ENCODE peak calls at places on chromosomes 2 and 18, in seven cellular contexts. I is HCT116, S is GM23338, W is SK-N-SH, A is GM23248, N is PC-3, U is hepatocyte. D is an unnamed sample.
A peak's percentile ranks its signal among the peaks of the same experiment; 100 is the strongest.

GRCh38 chr2:28389399-28390240 is 3.0 kb upstream of the FOSL2 start:
- DNase-seq in A (no peak), N (no peak), I (no peak), S (peak; percentile 47), U (no peak), W (peak; percentile 89), D (no peak)

GRCh38 chr2:176582990-176583481 is 313.8 kb downstream of the MTX2 start:
- DNase-seq in A (peak; percentile 97), N (peak; percentile 97), U (peak; percentile 60), W (no peak), S (no peak), I (peak; percentile 65), D (no peak)

GRCh38 chr2:149082781-149083180 is 44.3 kb downstream of the LYPD6B start:
- DNase-seq in S (peak; percentile 27), U (no peak), W (peak; percentile 22), N (no peak), A (no peak), I (no peak), D (no peak)

GRCh38 chr2:218995561-218995960 is 2.3 kb upstream of the CRYBA2 start:
- DNase-seq in A (no peak), N (no peak), S (no peak), W (no peak), I (no peak), U (no peak), D (no peak)

GRCh38 chr2:186887107-186888090 is 38.4 kb upstream of the ZSWIM2 start:
- DNase-seq in W (no peak), S (no peak), U (peak; percentile 13), N (no peak), A (peak; percentile 38), I (no peak), D (no peak)

GRCh38 chr18:61766266-61766884 is 126.4 kb downstream of the RNF152 start:
- DNase-seq in W (no peak), U (no peak), S (no peak), A (no peak), N (no peak), I (no peak), D (no peak)

GRCh38 chr2:74045454-74045853 is 60.7 kb downstream of the TET3 start:
- DNase-seq in S (no peak), W (no peak), U (no peak), I (no peak), A (peak; percentile 43), N (no peak), D (no peak)

GRCh38 chr2:163527381-163527780 is 208.4 kb downstream of the FIGN start:
- DNase-seq in I (no peak), N (no peak), W (no peak), S (no peak), A (no peak), U (no peak), D (no peak)

GRCh38 chr2:121483021-121483420 is 47.7 kb upstream of the RNU4ATAC start:
- DNase-seq in S (no peak), N (no peak), U (no peak), I (no peak), W (no peak), A (peak; percentile 75), D (no peak)

GRCh38 chr2:71896385-71897144 is 251.1 kb downstream of the CYP26B1 start:
- DNase-seq in U (no peak), W (no peak), A (no peak), I (no peak), N (no peak), S (no peak), D (no peak)

GRCh38 chr2:5546176-5546575 is 146.0 kb upstream of the SOX11 start:
- DNase-seq in U (no peak), I (no peak), A (no peak), S (no peak), W (no peak), N (peak; percentile 15), D (no peak)

GRCh38 chr2:201057089-201057499 is 14.4 kb downstream of the HYCC2 start:
- DNase-seq in U (peak; percentile 46), W (peak; percentile 44), A (peak; percentile 28), S (no peak), I (no peak), N (no peak), D (no peak)

GRCh38 chr2:38498039-38498438 is 104.7 kb downstream of the HNRNPLL start:
- DNase-seq in U (no peak), N (no peak), I (no peak), A (no peak), W (no peak), S (no peak), D (peak; percentile 95)

GRCh38 chr18:21672868-21673267 is 31.7 kb downstream of the ABHD3 start:
- DNase-seq in A (peak; percentile 32), N (peak; percentile 87), U (peak; percentile 83), I (peak; percentile 93), W (peak; percentile 36), S (no peak), D (no peak)

GRCh38 chr18:5556317-5556974 is 12.6 kb upstream of the EPB41L3 start:
- DNase-seq in W (no peak), I (no peak), S (no peak), U (no peak), N (no peak), A (peak; percentile 87), D (no peak)
- H3K4me3 ChIP-seq in W (no peak overlapping the region), I (no peak overlapping the region), S (no peak overlapping the region), U (no peak overlapping the region), N (no peak overlapping the region), A (peak overlapping the region; percentile 54), D (no peak overlapping the region)

DNA sequence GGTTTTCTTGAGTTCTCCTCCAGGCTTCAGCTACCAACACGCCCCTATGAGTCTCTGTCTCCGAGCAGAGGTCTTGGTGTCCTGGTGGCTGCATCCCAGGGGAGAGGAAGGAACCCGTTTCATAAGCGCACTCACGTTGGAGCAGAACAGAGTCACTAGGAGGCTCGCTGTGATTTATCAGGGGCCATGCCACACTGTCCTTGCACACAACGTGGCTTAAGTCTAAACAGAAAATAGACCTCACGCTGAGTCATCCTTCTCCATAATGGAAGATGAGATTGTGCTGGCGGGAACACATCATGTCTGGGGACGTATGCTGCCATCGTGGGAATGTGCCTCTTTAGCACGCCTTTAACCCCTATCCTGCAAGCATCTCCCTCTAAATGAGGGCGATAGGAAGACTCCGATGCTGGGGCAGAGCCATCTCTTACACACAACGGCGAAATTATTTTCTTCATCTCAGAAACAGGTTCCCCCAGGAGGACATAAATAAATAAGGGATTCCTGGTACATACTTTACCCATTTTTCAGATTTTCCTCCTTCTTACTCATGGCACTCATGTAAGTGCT is 211.4 kb downstream of the KLHL29 start:
- DNase-seq in U (no peak), I (no peak), S (no peak), N (no peak), A (no peak), W (no peak), D (no peak)
- H3K27me3 ChIP-seq in U (no peaks in the 10 kb centered on the region), I (no peaks in the 10 kb centered on the region), S (no peaks in the 10 kb centered on the region), N (no peaks in the 10 kb centered on the region), A (no peaks in the 10 kb centered on the region), W (no peaks in the 10 kb centered on the region), D (no peaks in the 10 kb centered on the region)

GRCh38 chr2:1140389-1141003 is 189.8 kb downstream of the SNTG2 start:
- DNase-seq in N (peak; percentile 60), S (peak; percentile 78), A (peak; percentile 28), W (peak; percentile 90), U (peak; percentile 56), I (no peak), D (peak; percentile 80)
- H3K9me2 ChIP-seq in N (no peaks in the 10 kb centered on the region), S (no peaks in the 10 kb centered on the region), A (no peaks in the 10 kb centered on the region), W (no peaks in the 10 kb centered on the region), U (no peaks in the 10 kb centered on the region), I (no peaks in the 10 kb centered on the region), D (no peaks in the 10 kb centered on the region)

DNA sequence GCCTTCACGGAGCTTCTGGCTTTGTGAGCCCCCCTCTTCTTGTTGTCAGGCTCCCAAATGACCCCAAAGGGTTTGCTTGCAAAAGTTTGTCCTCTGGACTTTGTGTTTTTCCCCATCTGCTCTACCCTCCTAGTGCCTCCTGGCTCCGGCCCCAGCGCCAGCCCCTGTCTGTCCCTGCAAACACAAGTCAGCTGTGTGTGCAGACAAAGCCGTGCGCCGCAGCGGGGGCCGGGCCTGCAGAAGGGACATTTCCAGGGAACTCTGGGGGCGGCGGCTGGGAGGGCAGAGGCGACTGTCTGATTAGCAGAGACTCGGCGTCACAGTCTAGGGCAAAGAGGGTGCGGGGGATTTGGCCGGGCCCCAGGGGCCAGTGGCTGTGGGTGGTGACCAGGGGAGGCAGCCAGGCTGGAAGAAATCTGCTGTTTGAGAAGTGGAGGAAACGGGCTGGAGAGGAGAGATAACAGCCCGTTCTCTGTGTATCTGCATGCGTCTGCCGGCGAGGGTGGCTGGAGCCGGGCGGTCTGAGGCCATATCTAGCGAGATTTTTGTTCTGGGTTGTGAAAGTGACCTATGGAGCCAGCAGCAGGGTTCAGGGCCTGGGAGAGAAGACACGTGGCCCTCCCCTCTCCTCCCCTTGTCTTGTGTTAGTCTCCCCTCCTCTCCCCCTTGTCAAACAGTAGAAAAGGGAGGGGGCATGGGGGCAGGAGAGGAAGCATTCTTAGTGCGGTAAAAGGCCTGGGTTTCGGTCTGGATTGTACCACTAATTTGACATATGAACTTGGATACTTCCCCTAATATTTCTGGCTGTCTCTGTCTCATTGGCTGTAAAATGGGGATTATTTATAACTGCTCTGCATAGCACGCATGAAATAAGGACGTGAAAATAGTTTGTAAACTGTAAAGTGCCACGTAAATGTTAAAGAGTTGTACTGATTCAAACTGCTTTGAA is 169.4 kb downstream of the SMAD7 start:
- DNase-seq in A (peak; percentile 83), N (no peak), I (no peak), S (peak; percentile 21), W (peak; percentile 91), U (peak; percentile 92), D (no peak)
- H3K4me3 ChIP-seq in A (peak overlapping the region; percentile 48), N (no peak overlapping the region), I (no peak overlapping the region), S (no peak overlapping the region), W (peak overlapping the region; percentile 21), U (no peak overlapping the region), D (no peak overlapping the region)

DNA sequence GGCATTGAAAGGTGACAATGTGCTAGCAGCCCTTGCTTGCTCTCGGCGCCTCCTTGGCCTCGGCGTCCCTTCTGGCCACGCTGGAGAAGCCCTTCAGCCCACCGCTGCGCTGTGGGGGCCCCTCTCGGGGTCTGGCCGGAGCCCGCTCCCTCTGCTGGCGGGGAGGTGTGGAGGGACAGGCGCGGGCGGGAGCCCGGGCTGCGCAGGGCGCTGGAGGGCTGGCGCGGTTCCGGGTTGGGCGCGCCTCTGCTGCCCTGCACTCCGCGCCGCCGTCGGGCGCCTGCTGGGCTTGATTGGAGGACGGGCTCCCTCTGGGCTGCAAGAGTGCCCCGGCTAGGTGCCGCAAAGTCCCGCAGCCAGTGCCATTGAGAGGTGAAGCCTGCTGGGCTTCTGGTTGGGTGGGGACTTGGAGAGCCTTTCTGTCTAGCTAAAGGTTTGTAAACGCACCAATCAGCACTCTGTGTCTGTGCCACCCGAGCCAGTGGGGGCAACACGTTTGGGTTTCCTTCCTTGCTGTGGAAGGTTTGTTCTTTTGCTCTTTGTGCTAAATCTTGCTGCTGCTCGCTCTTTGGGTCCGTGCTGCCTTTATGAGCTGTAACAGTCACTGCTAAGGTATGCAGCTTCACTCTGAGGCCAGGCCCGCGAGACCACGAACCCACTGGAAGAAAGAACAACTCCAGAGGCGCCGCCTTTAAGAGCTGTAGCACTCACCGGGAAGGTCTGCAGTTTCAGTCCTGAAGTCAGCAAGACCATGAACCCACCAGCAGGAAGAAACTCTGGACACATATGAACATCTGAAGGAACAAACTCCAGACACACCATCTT is 14.8 kb upstream of the IMP4 start:
- DNase-seq in S (peak; percentile 82), A (peak; percentile 45), N (peak; percentile 75), W (no peak), U (peak; percentile 85), I (no peak), D (no peak)
- H3K27me3 ChIP-seq in S (peaks cover 14% of the 10 kb centered on the region), A (peaks cover 51% of the 10 kb centered on the region), N (peaks cover 14% of the 10 kb centered on the region), W (peaks cover 7% of the 10 kb centered on the region), U (peaks cover 22% of the 10 kb centered on the region), I (peaks cover 13% of the 10 kb centered on the region), D (no peaks in the 10 kb centered on the region)

GRCh38 chr2:3309496-3310355 is 67.9 kb downstream of the EIPR1 start:
- DNase-seq in S (no peak), W (no peak), N (no peak), I (no peak), A (no peak), U (no peak), D (no peak)
- H3K9me2 ChIP-seq in S (no peaks in the 10 kb centered on the region), W (no peaks in the 10 kb centered on the region), N (no peaks in the 10 kb centered on the region), I (no peaks in the 10 kb centered on the region), A (no peaks in the 10 kb centered on the region), U (no peaks in the 10 kb centered on the region), D (no peaks in the 10 kb centered on the region)